ENCODE peak calls at places on chromosomes 11 and 22, in seven cellular contexts. A is effector memory CD4-positive, alpha-beta T cell; S is gastrocnemius medialis; R is MM.1S; E is esophagus muscularis mucosa; L is hepatocyte; W is right cardiac atrium. Q is an unnamed sample.

GRCh38 chr11:12150831-12151382 is 40.5 kb downstream of the MICAL2 start:
- DNase-seq in A (no peak), R (no peak), L (peak; percentile 53), E (no peak), S (no peak), W (no peak), Q (no peak)

GRCh38 chr11:102447193-102447592 is 5.4 kb downstream of the TMEM123 start:
- DNase-seq in R (peak; percentile 76), E (no peak), L (no peak), A (no peak), W (no peak), S (no peak), Q (no peak)

GRCh38 chr11:124736738-124737137 is 3.0 kb upstream of the NRGN start:
- DNase-seq in E (no peak), L (no peak), R (no peak), W (no peak), A (no peak), S (no peak), Q (no peak)

GRCh38 chr11:32843544-32843943 is 13.8 kb downstream of the PRRG4 start:
- DNase-seq in R (no peak), E (no peak), L (no peak), W (no peak), S (no peak), A (no peak), Q (no peak)

GRCh38 chr22:30870451-30871345 is 97.9 kb downstream of the MORC2 start:
- DNase-seq in R (no peak), S (no peak), E (no peak), A (no peak), W (peak; percentile 53), L (no peak), Q (peak; percentile 32)

GRCh38 chr11:1458340-1459218 is 28.0 kb downstream of the MOB2 start:
- DNase-seq in A (no peak), L (peak; percentile 75), R (no peak), S (no peak), E (peak; percentile 93), W (peak; percentile 90), Q (peak; percentile 78)

GRCh38 chr11:44950625-44951472 is at the start of gene TP53I11:
- DNase-seq in S (peak; percentile 37), E (no peak), L (peak; percentile 85), A (peak; percentile 39), R (peak; percentile 52), W (peak; percentile 95), Q (peak; percentile 88)

GRCh38 chr22:29351891-29352290 is 36.4 kb upstream of the RASL10A start:
- DNase-seq in R (no peak), S (no peak), A (no peak), E (no peak), L (no peak), W (no peak), Q (no peak)

GRCh38 chr22:38125038-38125610 is 14.6 kb upstream of the BAIAP2L2 start:
- DNase-seq in L (no peak), R (no peak), E (no peak), S (no peak), A (no peak), W (no peak), Q (no peak)

GRCh38 chr22:20405931-20406685 is 12.2 kb downstream of the ZNF74 start:
- DNase-seq in R (no peak), E (no peak), S (no peak), A (no peak), L (no peak), W (no peak), Q (no peak)

GRCh38 chr22:19686946-19687345 is 27.4 kb upstream of the SEPTIN5 start:
- DNase-seq in E (no peak), L (no peak), A (no peak), S (no peak), W (no peak), R (no peak), Q (peak; percentile 18)

GRCh38 chr11:15793032-15793996 is 563.0 kb downstream of the SOX6 start:
- DNase-seq in L (no peak), R (no peak), A (no peak), W (no peak), S (no peak), E (no peak), Q (no peak)

GRCh38 chr11:32448232-32448631 is 12.9 kb upstream of the WT1 start:
- DNase-seq in R (no peak), E (no peak), A (no peak), S (no peak), L (no peak), W (no peak), Q (peak; percentile 72)

GRCh38 chr11:102268083-102268984 is 49.0 kb upstream of the BIRC3 start:
- DNase-seq in W (peak; percentile 91), E (no peak), A (peak; percentile 78), S (peak; percentile 76), L (peak; percentile 95), R (peak; percentile 92), Q (peak; percentile 99)

GRCh38 chr22:35552186-35552842 is 11.7 kb downstream of the RASD2 start:
- DNase-seq in E (no peak), R (peak; percentile 94), S (no peak), A (peak; percentile 66), L (peak; percentile 48), W (no peak), Q (peak; percentile 94)

GRCh38 chr22:37179622-37180420 is 8.2 kb downstream of the C1QTNF6 start:
- DNase-seq in E (no peak), W (peak; percentile 49), L (no peak), A (no peak), S (no peak), R (no peak), Q (no peak)

GRCh38 chr22:23178512-23179254 is 1.6 kb upstream of the BCR start:
- DNase-seq in A (peak; percentile 32), L (peak; percentile 85), R (peak; percentile 67), S (peak; percentile 18), W (peak; percentile 86), E (no peak), Q (peak; percentile 90)

GRCh38 chr11:47435687-47436086 is 9.4 kb upstream of the PSMC3 start:
- DNase-seq in L (no peak), A (no peak), R (no peak), S (no peak), E (no peak), W (peak; percentile 18), Q (no peak)

GRCh38 chr11:15886866-15887265 is 469.5 kb downstream of the SOX6 start:
- DNase-seq in W (no peak), E (no peak), A (no peak), S (no peak), R (no peak), L (no peak), Q (no peak)

GRCh38 chr22:37169947-37170688 is 17.9 kb downstream of the C1QTNF6 start:
- DNase-seq in W (peak; percentile 52), L (no peak), R (no peak), S (no peak), E (no peak), A (no peak), Q (peak; percentile 38)

GRCh38 chr22:30317778-30318177 is 9.0 kb downstream of the TBC1D10A start:
- DNase-seq in E (no peak), W (no peak), R (no peak), L (no peak), A (no peak), S (no peak), Q (no peak)

GRCh38 chr22:19988965-19989724 is 27.5 kb downstream of the ARVCF start:
- DNase-seq in L (no peak), E (no peak), R (no peak), S (no peak), A (no peak), W (peak; percentile 86), Q (no peak)

GRCh38 chr11:107025673-107026072 is 7.4 kb upstream of the GUCY1A2 start:
- DNase-seq in L (no peak), A (no peak), R (no peak), E (no peak), S (no peak), W (no peak), Q (no peak)

GRCh38 chr22:44199866-44200265 is 19.1 kb downstream of the PARVG start:
- DNase-seq in R (no peak), W (no peak), L (no peak), S (no peak), A (no peak), E (no peak), Q (no peak)
- H3K4me3 ChIP-seq in R (no peak overlapping the region), W (no peak overlapping the region), L (no peak overlapping the region), S (no peak overlapping the region), A (no peak overlapping the region), E (no peak overlapping the region), Q (no peak overlapping the region)

GRCh38 chr11:129315781-129316579 is 59.7 kb upstream of the BARX2 start:
- DNase-seq in E (no peak), A (no peak), R (no peak), W (no peak), L (peak; percentile 58), S (no peak), Q (peak; percentile 90)
- H3K4me1 ChIP-seq in E (peaks cover 9% of the 10 kb centered on the region), A (no peaks in the 10 kb centered on the region), R (no peaks in the 10 kb centered on the region), W (peaks cover 4% of the 10 kb centered on the region), L (peaks cover 27% of the 10 kb centered on the region), S (no peaks in the 10 kb centered on the region), Q (peaks cover 26% of the 10 kb centered on the region)

DNA sequence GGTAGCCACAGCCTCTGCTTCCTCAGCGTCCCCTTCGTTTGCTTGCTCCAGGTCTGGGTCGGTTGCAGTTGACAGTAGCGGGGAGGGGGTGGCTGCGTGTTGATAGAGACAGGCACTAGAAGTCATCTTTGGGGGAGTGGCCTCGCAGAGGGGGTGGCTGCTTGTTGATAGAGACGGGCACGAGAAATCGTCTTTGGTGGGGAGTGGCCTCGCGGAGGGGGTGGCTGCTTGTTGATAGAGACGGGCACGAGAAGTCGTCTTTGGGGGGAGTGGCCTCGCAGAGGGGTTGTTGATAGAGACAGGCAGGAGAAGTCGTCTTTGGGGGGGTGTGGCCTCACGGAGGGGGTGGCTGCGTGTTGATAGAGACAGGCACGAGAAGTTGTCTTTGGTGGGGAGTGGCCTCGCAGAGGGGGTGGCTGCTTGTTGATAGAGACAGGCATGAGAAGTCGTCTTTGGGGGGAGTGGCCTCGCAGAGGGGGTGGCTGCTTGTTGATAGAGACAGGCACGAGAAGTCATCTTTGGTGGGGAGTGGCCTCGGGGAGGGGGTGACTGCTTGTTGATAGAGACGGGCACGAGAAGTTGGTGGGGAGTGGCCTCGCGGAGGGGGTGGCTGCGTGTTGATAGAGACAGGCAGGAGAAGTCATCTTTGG is 328.3 kb downstream of the TBC1D22A start:
- DNase-seq in A (peak; percentile 29), S (no peak), R (no peak), L (peak; percentile 64), E (no peak), W (peak; percentile 48), Q (peak; percentile 85)
- H3K4me3 ChIP-seq in A (peak overlapping the region; percentile 7), S (no peak overlapping the region), R (no peak overlapping the region), L (peak overlapping the region; percentile 32), E (peak overlapping the region; percentile 49), W (peak overlapping the region; percentile 26), Q (peak overlapping the region; percentile 79)

GRCh38 chr11:92675303-92675702 is 294.1 kb upstream of the MTNR1B start:
- DNase-seq in A (no peak), R (no peak), E (no peak), S (no peak), W (no peak), L (no peak), Q (no peak)

GRCh38 chr11:92671081-92671480 is 298.4 kb upstream of the MTNR1B start:
- DNase-seq in E (peak; percentile 26), L (no peak), A (no peak), W (no peak), R (no peak), S (no peak), Q (no peak)

GRCh38 chr11:92675810-92676209 is 293.6 kb upstream of the MTNR1B start:
- DNase-seq in E (peak; percentile 24), L (no peak), A (no peak), W (no peak), S (no peak), R (no peak), Q (no peak)

GRCh38 chr11:92667446-92668165 is 301.8 kb upstream of the MTNR1B start:
- DNase-seq in R (no peak), A (no peak), L (no peak), E (peak; percentile 53), S (no peak), W (no peak), Q (peak; percentile 71)

GRCh38 chr11:92670293-92670890 is 299.1 kb upstream of the MTNR1B start:
- DNase-seq in E (peak; percentile 12), L (no peak), S (no peak), W (no peak), A (no peak), R (no peak), Q (no peak)
- H3K4me1 ChIP-seq in E (peaks cover 10% of the 10 kb centered on the region), L (peaks cover 8% of the 10 kb centered on the region), S (no peaks in the 10 kb centered on the region), W (no peaks in the 10 kb centered on the region), A (no peaks in the 10 kb centered on the region), R (no peaks in the 10 kb centered on the region), Q (no peaks in the 10 kb centered on the region)